ENCODE peak calls at places on chromosomes 4 and X, in six cellular contexts. L is stimulated activated effector memory CD8-positive, alpha-beta T cell treated with anti-CD3 and anti-CD28 coated beads, Interleukin-12 subunit alpha, Interleukin-12 subunit beta, amount 100 ng/mL, for 72 hours; C is CD8-positive, alpha-beta memory T cell; D is kidney glomerular epithelial cell; K is Karpas-422; W is stimulated activated CD4-positive, alpha-beta T cell treated with anti-CD3 and anti-CD28 coated beads, TNF-alpha, amount 100 ng/mL, for 24 hours. Z is an unnamed sample.

GRCh38 chr4:109014593-109015412 is 251.9 kb upstream of the ETNPPL start:
- DNase-seq in D (no peak), L (no peak), W (no peak), C (no peak), K (no peak), Z (no peak)

GRCh38 chr4:99458911-99459447 is 23.8 kb upstream of the ADH7 start:
- DNase-seq in C (no peak), K (no peak), D (peak), L (no peak), W (no peak), Z (no peak)

GRCh38 chr4:16785800-16786527 is 112.5 kb downstream of the LDB2 start:
- DNase-seq in K (no peak), C (no peak), L (no peak), D (no peak), W (no peak), Z (no peak)

GRCh38 chrX:31706456-31706855 is 634.6 kb upstream of the FTHL17 start:
- DNase-seq in D (no peak), W (no peak), K (no peak), L (no peak), C (no peak), Z (no peak)

GRCh38 chrX:28585767-28586166 is 1.5 kb upstream of the IL1RAPL1 start:
- DNase-seq in D (no peak), L (no peak), W (no peak), C (no peak), K (no peak), Z (no peak)

GRCh38 chr4:179437962-179438361 is 1995.7 kb upstream of the AGA start:
- DNase-seq in W (no peak), L (no peak), D (no peak), K (no peak), C (no peak), Z (no peak)

GRCh38 chr4:1318046-1318375 is 28.3 kb downstream of the MAEA start:
- DNase-seq in D (no peak), K (no peak), L (no peak), W (no peak), C (no peak), Z (no peak)

GRCh38 chrX:50712777-50713176 is 101.2 kb downstream of the SHROOM4 start:
- DNase-seq in L (no peak), D (no peak), K (no peak), C (no peak), W (no peak), Z (no peak)

GRCh38 chr4:38752393-38752961 is 30.3 kb downstream of the TLR10 start:
- DNase-seq in W (no peak), K (no peak), L (no peak), C (no peak), D (peak), Z (no peak)

GRCh38 chr4:177108708-177109107 is 201.0 kb upstream of the NEIL3 start:
- DNase-seq in C (no peak), L (no peak), D (peak), W (no peak), K (no peak), Z (no peak)

GRCh38 chr4:90093526-90093925 is 33.7 kb upstream of the CCSER1 start:
- DNase-seq in C (no peak), W (no peak), L (no peak), K (peak), D (no peak), Z (no peak)

GRCh38 chrX:133702230-133702629 is 283.2 kb downstream of the GPC3 start:
- DNase-seq in L (no peak), C (no peak), K (no peak), W (no peak), D (no peak), Z (no peak)

GRCh38 chr4:174362340-174362739 is 78.6 kb downstream of the CEP44 start:
- DNase-seq in D (no peak), C (no peak), L (no peak), K (no peak), W (no peak), Z (no peak)

GRCh38 chrX:15472523-15472922 is 20.6 kb downstream of the PIR start:
- DNase-seq in L (no peak), C (no peak), D (no peak), W (no peak), K (no peak), Z (no peak)

GRCh38 chrX:67892391-67892790 is 348.6 kb downstream of the AR start:
- DNase-seq in L (no peak), C (no peak), W (no peak), K (no peak), D (no peak), Z (no peak)

GRCh38 chr4:188455353-188455752 is 316.1 kb downstream of the TRIML1 start:
- DNase-seq in D (no peak), K (no peak), L (no peak), C (no peak), W (no peak), Z (no peak)

GRCh38 chrX:130915302-130915701 is 12.3 kb upstream of the ENOX2 start:
- DNase-seq in L (no peak), D (no peak), W (no peak), C (no peak), K (no peak), Z (no peak)

GRCh38 chrX:113529425-113530013 is 688.9 kb upstream of the AMOT start:
- DNase-seq in C (no peak), D (no peak), L (no peak), W (no peak), K (no peak), Z (no peak)

GRCh38 chr4:88320780-88321373 is 36.5 kb upstream of the PPM1K start:
- DNase-seq in W (no peak), K (peak), L (peak), D (peak), C (peak), Z (peak)

GRCh38 chr4:103306870-103307345 is 108.8 kb upstream of the CENPE start:
- DNase-seq in K (no peak), C (no peak), D (no peak), W (no peak), L (no peak), Z (no peak)

GRCh38 chrX:68413254-68413653 is 20.0 kb downstream of the OPHN1 start:
- DNase-seq in C (no peak), W (no peak), D (no peak), K (no peak), L (no peak), Z (no peak)

GRCh38 chr4:69025191-69025998 is 70.9 kb upstream of the UGT2B7 start:
- DNase-seq in C (no peak), D (peak), L (no peak), W (no peak), K (no peak), Z (no peak)

GRCh38 chrX:19814240-19814639 is 73.2 kb downstream of the SH3KBP1 start:
- DNase-seq in K (peak), D (no peak), L (no peak), C (no peak), W (no peak), Z (no peak)

Z was measured in activated CD4-positive, alpha-beta T cell treated with anti-CD3 and anti-CD28 coated beads for 24 hours.